ENCODE peak calls at places on chromosomes 11 and 22, in nine cellular contexts. One of them, this sample, is unnamed.
A peak's percentile ranks its signal among the peaks of the same experiment; 100 is the strongest.

GRCh38 chr11:7540830-7541555 is 27.2 kb downstream of the PPFIBP2 start:
- DNase-seq in MG63: no peak
- DNase-seq in activated CD8-positive, alpha-beta memory T cell treated with anti-CD3 and anti-CD28 coated beads for 48 hours: no peak
- DNase-seq in Right ventricle myocardium superior: no peak
- DNase-seq in pancreas: no peak
- DNase-seq in activated effector memory CD4-positive, alpha-beta T cell treated with Interleukin-2 at 50 U/mL for 16 hours: no peak
- DNase-seq in caudate nucleus: no peak
- DNase-seq in LoVo: no peak
- DNase-seq in KBM-7: no peak
- DNase-seq in this sample: no peak

GRCh38 chr11:96456111-96456510 is 66.3 kb downstream of the JRKL start:
- DNase-seq in MG63: no peak
- DNase-seq in activated CD8-positive, alpha-beta memory T cell treated with anti-CD3 and anti-CD28 coated beads for 48 hours: no peak
- DNase-seq in Right ventricle myocardium superior: no peak
- DNase-seq in pancreas: no peak
- DNase-seq in activated effector memory CD4-positive, alpha-beta T cell treated with Interleukin-2 at 50 U/mL for 16 hours: no peak
- DNase-seq in caudate nucleus: no peak
- DNase-seq in LoVo: no peak
- DNase-seq in KBM-7: no peak
- DNase-seq in this sample: no peak

GRCh38 chr22:47486569-47487312 is 724.3 kb downstream of the TBC1D22A start:
- DNase-seq in MG63: no peak
- DNase-seq in activated CD8-positive, alpha-beta memory T cell treated with anti-CD3 and anti-CD28 coated beads for 48 hours: no peak
- DNase-seq in Right ventricle myocardium superior: no peak
- DNase-seq in pancreas: no peak
- DNase-seq in activated effector memory CD4-positive, alpha-beta T cell treated with Interleukin-2 at 50 U/mL for 16 hours: no peak
- DNase-seq in caudate nucleus: no peak
- DNase-seq in LoVo: no peak
- DNase-seq in KBM-7: no peak
- DNase-seq in this sample: no peak

GRCh38 chr11:17414317-17414737 is 25.9 kb upstream of the KCNJ11 start:
- DNase-seq in MG63: no peak
- DNase-seq in activated CD8-positive, alpha-beta memory T cell treated with anti-CD3 and anti-CD28 coated beads for 48 hours: no peak
- DNase-seq in Right ventricle myocardium superior: no peak
- DNase-seq in pancreas: peak; percentile 61
- DNase-seq in activated effector memory CD4-positive, alpha-beta T cell treated with Interleukin-2 at 50 U/mL for 16 hours: no peak
- DNase-seq in caudate nucleus: no peak
- DNase-seq in LoVo: no peak
- DNase-seq in KBM-7: peak; percentile 24
- DNase-seq in this sample: no peak

GRCh38 chr22:27602390-27602789 is 199.2 kb downstream of the MN1 start:
- DNase-seq in MG63: no peak
- DNase-seq in activated CD8-positive, alpha-beta memory T cell treated with anti-CD3 and anti-CD28 coated beads for 48 hours: no peak
- DNase-seq in Right ventricle myocardium superior: no peak
- DNase-seq in pancreas: no peak
- DNase-seq in activated effector memory CD4-positive, alpha-beta T cell treated with Interleukin-2 at 50 U/mL for 16 hours: no peak
- DNase-seq in caudate nucleus: no peak
- DNase-seq in LoVo: no peak
- DNase-seq in KBM-7: no peak
- DNase-seq in this sample: no peak

GRCh38 chr22:19730662-19731360 is 7.5 kb downstream of the GP1BB start:
- DNase-seq in MG63: peak; percentile 78
- DNase-seq in activated CD8-positive, alpha-beta memory T cell treated with anti-CD3 and anti-CD28 coated beads for 48 hours: peak; percentile 53
- DNase-seq in Right ventricle myocardium superior: peak; percentile 91
- DNase-seq in pancreas: peak; percentile 73
- DNase-seq in activated effector memory CD4-positive, alpha-beta T cell treated with Interleukin-2 at 50 U/mL for 16 hours: peak; percentile 73
- DNase-seq in caudate nucleus: peak; percentile 80
- DNase-seq in LoVo: peak; percentile 82
- DNase-seq in KBM-7: peak; percentile 83
- DNase-seq in this sample: peak; percentile 71

GRCh38 chr11:48172818-48173609 is 43.6 kb upstream of the OR4B1 start:
- DNase-seq in MG63: peak; percentile 40
- DNase-seq in activated CD8-positive, alpha-beta memory T cell treated with anti-CD3 and anti-CD28 coated beads for 48 hours: peak; percentile 10
- DNase-seq in Right ventricle myocardium superior: peak; percentile 72
- DNase-seq in pancreas: peak; percentile 38
- DNase-seq in activated effector memory CD4-positive, alpha-beta T cell treated with Interleukin-2 at 50 U/mL for 16 hours: peak; percentile 50
- DNase-seq in caudate nucleus: peak; percentile 57
- DNase-seq in LoVo: peak; percentile 65
- DNase-seq in KBM-7: peak; percentile 64
- DNase-seq in this sample: peak; percentile 26

GRCh38 chr11:104713366-104713765 is 184.9 kb downstream of the CASP12 start:
- DNase-seq in MG63: no peak
- DNase-seq in activated CD8-positive, alpha-beta memory T cell treated with anti-CD3 and anti-CD28 coated beads for 48 hours: no peak
- DNase-seq in Right ventricle myocardium superior: no peak
- DNase-seq in pancreas: no peak
- DNase-seq in activated effector memory CD4-positive, alpha-beta T cell treated with Interleukin-2 at 50 U/mL for 16 hours: no peak
- DNase-seq in caudate nucleus: no peak
- DNase-seq in LoVo: no peak
- DNase-seq in KBM-7: no peak
- DNase-seq in this sample: no peak

GRCh38 chr11:66438504-66439466 is at the start of gene MRPL11:
- DNase-seq in MG63: peak; percentile 89
- DNase-seq in activated CD8-positive, alpha-beta memory T cell treated with anti-CD3 and anti-CD28 coated beads for 48 hours: peak; percentile 59
- DNase-seq in Right ventricle myocardium superior: peak; percentile 94
- DNase-seq in pancreas: peak; percentile 89
- DNase-seq in activated effector memory CD4-positive, alpha-beta T cell treated with Interleukin-2 at 50 U/mL for 16 hours: peak; percentile 84
- DNase-seq in caudate nucleus: peak; percentile 91
- DNase-seq in LoVo: peak; percentile 96
- DNase-seq in KBM-7: peak; percentile 95
- DNase-seq in this sample: peak; percentile 90

GRCh38 chr22:37176464-37177061 is 11.5 kb downstream of the C1QTNF6 start:
- DNase-seq in MG63: no peak
- DNase-seq in activated CD8-positive, alpha-beta memory T cell treated with anti-CD3 and anti-CD28 coated beads for 48 hours: no peak
- DNase-seq in Right ventricle myocardium superior: peak; percentile 84
- DNase-seq in pancreas: peak; percentile 52
- DNase-seq in activated effector memory CD4-positive, alpha-beta T cell treated with Interleukin-2 at 50 U/mL for 16 hours: no peak
- DNase-seq in caudate nucleus: peak; percentile 22
- DNase-seq in LoVo: no peak
- DNase-seq in KBM-7: peak; percentile 89
- DNase-seq in this sample: peak; percentile 74

GRCh38 chr11:64327338-64327737 is 9.4 kb downstream of the PRDX5 start:
- DNase-seq in MG63: no peak
- DNase-seq in activated CD8-positive, alpha-beta memory T cell treated with anti-CD3 and anti-CD28 coated beads for 48 hours: no peak
- DNase-seq in Right ventricle myocardium superior: no peak
- DNase-seq in pancreas: no peak
- DNase-seq in activated effector memory CD4-positive, alpha-beta T cell treated with Interleukin-2 at 50 U/mL for 16 hours: no peak
- DNase-seq in caudate nucleus: no peak
- DNase-seq in LoVo: no peak
- DNase-seq in KBM-7: no peak
- DNase-seq in this sample: no peak

GRCh38 chr11:57406337-57406904 is 16.0 kb upstream of the PRG2 start:
- DNase-seq in MG63: peak; percentile 74
- DNase-seq in activated CD8-positive, alpha-beta memory T cell treated with anti-CD3 and anti-CD28 coated beads for 48 hours: no peak
- DNase-seq in Right ventricle myocardium superior: peak; percentile 56
- DNase-seq in pancreas: no peak
- DNase-seq in activated effector memory CD4-positive, alpha-beta T cell treated with Interleukin-2 at 50 U/mL for 16 hours: no peak
- DNase-seq in caudate nucleus: no peak
- DNase-seq in LoVo: no peak
- DNase-seq in KBM-7: peak; percentile 26
- DNase-seq in this sample: peak; percentile 54

GRCh38 chr11:1924121-1924520 is 4.6 kb downstream of the TNNT3 start:
- DNase-seq in MG63: no peak
- DNase-seq in activated CD8-positive, alpha-beta memory T cell treated with anti-CD3 and anti-CD28 coated beads for 48 hours: no peak
- DNase-seq in Right ventricle myocardium superior: no peak
- DNase-seq in pancreas: no peak
- DNase-seq in activated effector memory CD4-positive, alpha-beta T cell treated with Interleukin-2 at 50 U/mL for 16 hours: no peak
- DNase-seq in caudate nucleus: no peak
- DNase-seq in LoVo: no peak
- DNase-seq in KBM-7: no peak
- DNase-seq in this sample: no peak

GRCh38 chr11:84019576-84020194 is 733.5 kb upstream of the CCDC90B start:
- DNase-seq in MG63: peak; percentile 5
- DNase-seq in activated CD8-positive, alpha-beta memory T cell treated with anti-CD3 and anti-CD28 coated beads for 48 hours: no peak
- DNase-seq in Right ventricle myocardium superior: no peak
- DNase-seq in pancreas: no peak
- DNase-seq in activated effector memory CD4-positive, alpha-beta T cell treated with Interleukin-2 at 50 U/mL for 16 hours: no peak
- DNase-seq in caudate nucleus: no peak
- DNase-seq in LoVo: no peak
- DNase-seq in KBM-7: no peak
- DNase-seq in this sample: no peak

GRCh38 chr11:14054708-14055107 is 92.2 kb downstream of the SPON1 start:
- DNase-seq in MG63: no peak
- DNase-seq in activated CD8-positive, alpha-beta memory T cell treated with anti-CD3 and anti-CD28 coated beads for 48 hours: no peak
- DNase-seq in Right ventricle myocardium superior: peak; percentile 65
- DNase-seq in pancreas: peak; percentile 32
- DNase-seq in activated effector memory CD4-positive, alpha-beta T cell treated with Interleukin-2 at 50 U/mL for 16 hours: no peak
- DNase-seq in caudate nucleus: no peak
- DNase-seq in LoVo: no peak
- DNase-seq in KBM-7: no peak
- DNase-seq in this sample: no peak

GRCh38 chr11:120601566-120601965 is 90.0 kb downstream of the GRIK4 start:
- DNase-seq in MG63: peak; percentile 48
- DNase-seq in activated CD8-positive, alpha-beta memory T cell treated with anti-CD3 and anti-CD28 coated beads for 48 hours: no peak
- DNase-seq in Right ventricle myocardium superior: no peak
- DNase-seq in pancreas: no peak
- DNase-seq in activated effector memory CD4-positive, alpha-beta T cell treated with Interleukin-2 at 50 U/mL for 16 hours: no peak
- DNase-seq in caudate nucleus: no peak
- DNase-seq in LoVo: no peak
- DNase-seq in KBM-7: no peak
- DNase-seq in this sample: no peak

GRCh38 chr11:68994891-68995280 is 14.1 kb upstream of the MRGPRD start:
- DNase-seq in MG63: no peak
- DNase-seq in activated CD8-positive, alpha-beta memory T cell treated with anti-CD3 and anti-CD28 coated beads for 48 hours: no peak
- DNase-seq in Right ventricle myocardium superior: no peak
- DNase-seq in pancreas: no peak
- DNase-seq in activated effector memory CD4-positive, alpha-beta T cell treated with Interleukin-2 at 50 U/mL for 16 hours: no peak
- DNase-seq in caudate nucleus: no peak
- DNase-seq in LoVo: no peak
- DNase-seq in KBM-7: no peak
- DNase-seq in this sample: no peak

GRCh38 chr22:37659066-37659896 is 758 bp downstream of the PDXP start:
- DNase-seq in MG63: no peak
- DNase-seq in activated CD8-positive, alpha-beta memory T cell treated with anti-CD3 and anti-CD28 coated beads for 48 hours: no peak
- DNase-seq in Right ventricle myocardium superior: no peak
- DNase-seq in pancreas: peak; percentile 54
- DNase-seq in activated effector memory CD4-positive, alpha-beta T cell treated with Interleukin-2 at 50 U/mL for 16 hours: no peak
- DNase-seq in caudate nucleus: peak; percentile 50
- DNase-seq in LoVo: no peak
- DNase-seq in KBM-7: peak; percentile 20
- DNase-seq in this sample: no peak

GRCh38 chr11:95442531-95443050 is 211.6 kb upstream of the SESN3 start:
- DNase-seq in MG63: no peak
- DNase-seq in activated CD8-positive, alpha-beta memory T cell treated with anti-CD3 and anti-CD28 coated beads for 48 hours: no peak
- DNase-seq in Right ventricle myocardium superior: no peak
- DNase-seq in pancreas: no peak
- DNase-seq in activated effector memory CD4-positive, alpha-beta T cell treated with Interleukin-2 at 50 U/mL for 16 hours: no peak
- DNase-seq in caudate nucleus: no peak
- DNase-seq in LoVo: no peak
- DNase-seq in KBM-7: no peak
- DNase-seq in this sample: no peak